ENCODE peak calls at places on chromosomes 13 and 19, in nine cellular contexts. B, L, E, T, F, W, G, I and P are unnamed samples.

GRCh38 chr19:20247016-20247683 is 80.1 kb downstream of the ZNF486 start:
- DNase-seq in B (no peak), L (no peak), E (peak; percentile 51), T (no peak), F (peak; percentile 5), W (no peak), G (no peak), I (no peak), P (no peak)

GRCh38 chr13:23321534-23322241 is 111.8 kb downstream of the SACS start:
- DNase-seq in B (no peak), L (peak; percentile 83), E (no peak), T (no peak), F (peak; percentile 69), W (no peak), G (no peak), I (peak; percentile 81), P (peak; percentile 63)

GRCh38 chr13:95809429-95809828 is 132.5 kb downstream of the DNAJC3 start:
- DNase-seq in B (no peak), L (no peak), E (no peak), T (no peak), F (no peak), W (no peak), G (no peak), I (no peak), P (no peak)

GRCh38 chr13:37666036-37666435 is 67.5 kb upstream of the POSTN start:
- DNase-seq in B (no peak), L (no peak), E (no peak), T (no peak), F (no peak), W (no peak), G (no peak), I (no peak), P (no peak)

GRCh38 chr13:78997902-78998654 is 339.1 kb upstream of the OBI1 start:
- DNase-seq in B (no peak), L (no peak), E (no peak), T (no peak), F (no peak), W (no peak), G (no peak), I (no peak), P (no peak)

GRCh38 chr19:19403373-19403901 is 2.0 kb upstream of the GATAD2A start:
- DNase-seq in B (no peak), L (peak; percentile 64), E (no peak), T (no peak), F (no peak), W (no peak), G (peak; percentile 72), I (no peak), P (no peak)

GRCh38 chr19:47280183-47280797 is 5.6 kb downstream of the INAFM1 start:
- DNase-seq in B (no peak), L (no peak), E (peak; percentile 45), T (no peak), F (no peak), W (peak; percentile 56), G (peak; percentile 74), I (no peak), P (no peak)

GRCh38 chr13:98664924-98665637 is 87.4 kb downstream of the SLC15A1 start:
- DNase-seq in B (no peak), L (no peak), E (no peak), T (no peak), F (no peak), W (no peak), G (no peak), I (no peak), P (no peak)

GRCh38 chr13:44109986-44110640 is 230.4 kb downstream of the LACC1 start:
- DNase-seq in B (no peak), L (no peak), E (no peak), T (no peak), F (no peak), W (no peak), G (no peak), I (no peak), P (no peak)

GRCh38 chr13:70253834-70254233 is 145.6 kb upstream of the KLHL1 start:
- DNase-seq in B (no peak), L (no peak), E (no peak), T (no peak), F (no peak), W (no peak), G (no peak), I (no peak), P (no peak)

GRCh38 chr13:89930861-89931260 is 1416.6 kb upstream of the MIR17HG start:
- DNase-seq in B (no peak), L (no peak), E (no peak), T (no peak), F (no peak), W (no peak), G (no peak), I (no peak), P (no peak)

GRCh38 chr13:89940383-89940782 is 1407.1 kb upstream of the MIR17HG start:
- DNase-seq in B (no peak), L (no peak), E (no peak), T (no peak), F (no peak), W (no peak), G (no peak), I (no peak), P (no peak)

GRCh38 chr13:89937420-89937819 is 1410.1 kb upstream of the MIR17HG start:
- DNase-seq in B (no peak), L (no peak), E (no peak), T (no peak), F (no peak), W (no peak), G (no peak), I (no peak), P (no peak)

GRCh38 chr13:89932902-89933301 is 1414.6 kb upstream of the MIR17HG start:
- DNase-seq in B (no peak), L (no peak), E (no peak), T (no peak), F (no peak), W (no peak), G (no peak), I (no peak), P (no peak)

DNA sequence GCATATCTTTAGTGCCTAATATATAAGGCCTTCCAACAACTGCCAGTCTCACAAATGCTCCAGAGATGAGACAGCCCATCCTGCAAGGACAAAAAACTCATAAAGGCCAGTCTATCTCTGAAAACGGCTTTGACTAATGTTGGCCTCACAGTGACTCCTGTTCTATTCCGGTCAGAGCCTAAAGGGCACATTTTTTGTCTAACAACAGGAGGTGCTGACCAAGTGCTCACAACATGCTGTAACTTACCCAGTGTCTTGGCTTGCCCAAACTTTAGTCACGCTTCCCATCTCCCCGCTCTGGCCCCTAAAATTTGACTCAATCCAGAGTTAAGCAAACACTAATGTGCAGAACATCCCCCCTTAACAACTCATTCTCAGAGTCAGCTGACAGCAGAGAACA is 1411.2 kb upstream of the MIR17HG start:
- DNase-seq in B (no peak), L (no peak), E (no peak), T (no peak), F (no peak), W (no peak), G (no peak), I (no peak), P (no peak)
- TF ChIP-seq CTCF in B (no peak), L (no peak), E (no peak), T (no peak), F (no peak), W (no peak), G (no peak), I (no peak), P (no peak)

DNA sequence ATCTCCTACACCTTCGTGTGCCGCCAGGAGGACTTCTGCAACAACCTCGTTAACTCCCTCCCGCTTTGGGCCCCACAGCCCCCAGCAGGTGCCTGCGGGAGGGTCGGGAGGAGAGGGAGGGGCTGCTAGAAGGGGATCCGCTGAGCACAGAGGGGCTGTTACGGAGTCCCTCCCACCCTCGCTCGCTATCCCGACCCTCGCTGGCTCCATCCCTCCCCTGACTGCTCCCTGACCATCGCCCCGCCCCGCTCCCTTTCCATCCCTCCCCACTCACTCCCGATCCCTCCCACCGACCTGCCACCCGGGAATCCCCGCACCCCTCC is 780 bp downstream of the CD177 start:
- DNase-seq in B (no peak), L (no peak), E (no peak), T (no peak), F (no peak), W (no peak), G (no peak), I (no peak), P (no peak)
- H3K4me3 ChIP-seq in B (no peak overlapping the region), L (no peak overlapping the region), E (no peak overlapping the region), T (no peak overlapping the region), F (no peak overlapping the region), W (no peak overlapping the region), G (no peak overlapping the region), I (no peak overlapping the region), P (no peak overlapping the region)

GRCh38 chr19:42595550-42596172 is 937 bp upstream of the CEACAM8 start:
- DNase-seq in B (no peak), L (no peak), E (no peak), T (no peak), F (no peak), W (no peak), G (no peak), I (no peak), P (no peak)

GRCh38 chr19:42594617-42595489 is at the start of gene CEACAM8:
- DNase-seq in B (no peak), L (no peak), E (no peak), T (no peak), F (no peak), W (no peak), G (no peak), I (no peak), P (no peak)

GRCh38 chr19:42589792-42590191 is 4.9 kb downstream of the CEACAM8 start:
- DNase-seq in B (no peak), L (no peak), E (no peak), T (no peak), F (no peak), W (no peak), G (no peak), I (no peak), P (no peak)
- H3K27me3 ChIP-seq in B (no peaks in the 10 kb centered on the region), L (no peaks in the 10 kb centered on the region), E (peaks cover 3% of the 10 kb centered on the region), T (no peaks in the 10 kb centered on the region), F (peaks cover 2% of the 10 kb centered on the region), W (no peaks in the 10 kb centered on the region), G (no peaks in the 10 kb centered on the region), I (peaks cover 13% of the 10 kb centered on the region), P (no peaks in the 10 kb centered on the region)

GRCh38 chr13:74990992-74991391 is 491.0 kb downstream of the TBC1D4 start:
- DNase-seq in B (no peak), L (no peak), E (no peak), T (no peak), F (no peak), W (no peak), G (no peak), I (no peak), P (no peak)

GRCh38 chr13:74986609-74987008 is 495.4 kb downstream of the TBC1D4 start:
- DNase-seq in B (no peak), L (no peak), E (no peak), T (no peak), F (no peak), W (no peak), G (no peak), I (no peak), P (no peak)

DNA sequence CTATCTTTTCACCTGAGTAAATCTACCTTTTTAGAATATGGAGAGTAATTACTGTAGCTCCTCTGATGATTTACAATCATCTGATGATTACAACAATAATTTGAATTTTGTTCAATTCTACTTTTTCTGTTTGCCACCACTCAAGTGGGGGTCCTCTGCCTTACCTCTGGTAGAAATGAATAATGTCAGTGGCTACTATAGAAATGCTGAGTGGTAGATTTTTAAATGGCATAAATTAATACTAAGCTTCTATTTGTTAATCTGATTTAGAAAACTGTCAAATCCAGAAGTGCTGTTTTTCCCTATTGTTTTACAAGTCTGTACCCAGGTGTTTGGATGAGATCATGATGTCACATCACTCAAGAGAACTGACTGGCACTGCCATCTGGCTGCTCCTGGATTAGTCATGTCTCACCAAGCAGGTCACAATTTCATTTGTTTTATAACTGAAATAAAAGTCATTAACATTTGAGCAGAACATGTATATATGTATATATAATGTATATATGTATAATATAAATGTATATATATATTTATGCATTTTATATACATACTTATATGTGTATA is 494.8 kb downstream of the TBC1D4 start:
- DNase-seq in B (no peak), L (no peak), E (no peak), T (no peak), F (no peak), W (no peak), G (no peak), I (no peak), P (no peak)
- TF ChIP-seq CTCF in B (no peak), L (no peak), E (no peak), T (no peak), F (no peak), W (no peak), G (no peak), I (no peak), P (no peak)